ENCODE peak calls at places on chromosomes 1 and 21, in six cellular contexts. One of them, this sample, is unnamed.

GRCh38 chr21:32844653-32845443 is 73.3 kb upstream of the PAXBP1 start:
- DNase-seq in upper lobe of right lung: no peak
- DNase-seq in AG04450: no peak
- DNase-seq in RWPE1: peak
- DNase-seq in osteoblast: peak
- DNase-seq in aorta: no peak
- DNase-seq in this sample: peak

GRCh38 chr1:239819075-239819474 is 272.6 kb upstream of the FMN2 start:
- DNase-seq in aorta: no peak
- DNase-seq in upper lobe of right lung: no peak
- DNase-seq in osteoblast: no peak
- DNase-seq in AG04450: no peak
- DNase-seq in RWPE1: no peak
- DNase-seq in this sample: no peak

GRCh38 chr1:105894006-105894405 is 1162.5 kb upstream of the PRMT6 start:
- DNase-seq in osteoblast: no peak
- DNase-seq in RWPE1: no peak
- DNase-seq in AG04450: no peak
- DNase-seq in aorta: no peak
- DNase-seq in upper lobe of right lung: no peak
- DNase-seq in this sample: no peak

GRCh38 chr1:66168919-66169725 is 364.8 kb upstream of the SGIP1 start:
- DNase-seq in upper lobe of right lung: no peak
- DNase-seq in AG04450: no peak
- DNase-seq in osteoblast: no peak
- DNase-seq in RWPE1: no peak
- DNase-seq in aorta: no peak
- DNase-seq in this sample: no peak

GRCh38 chr1:39199593-39199992 is 4.9 kb upstream of the MACF1 start:
- DNase-seq in upper lobe of right lung: no peak
- DNase-seq in AG04450: no peak
- DNase-seq in osteoblast: no peak
- DNase-seq in aorta: no peak
- DNase-seq in RWPE1: no peak
- DNase-seq in this sample: no peak

GRCh38 chr1:196002906-196003305 is 605.3 kb downstream of the KCNT2 start:
- DNase-seq in aorta: no peak
- DNase-seq in AG04450: no peak
- DNase-seq in osteoblast: no peak
- DNase-seq in upper lobe of right lung: no peak
- DNase-seq in RWPE1: peak
- DNase-seq in this sample: no peak

GRCh38 chr1:99544328-99544727 is 101.6 kb upstream of the PALMD start:
- DNase-seq in AG04450: peak
- DNase-seq in RWPE1: peak
- DNase-seq in upper lobe of right lung: no peak
- DNase-seq in osteoblast: no peak
- DNase-seq in aorta: no peak
- DNase-seq in this sample: peak

GRCh38 chr1:119784127-119784781 is 15.5 kb upstream of the HMGCS2 start:
- DNase-seq in AG04450: no peak
- DNase-seq in aorta: peak
- DNase-seq in RWPE1: no peak
- DNase-seq in osteoblast: no peak
- DNase-seq in upper lobe of right lung: peak
- DNase-seq in this sample: peak

GRCh38 chr21:44505673-44506278 is 34.2 kb downstream of the KRTAP10-1 start:
- DNase-seq in AG04450: no peak
- DNase-seq in aorta: peak
- DNase-seq in osteoblast: no peak
- DNase-seq in upper lobe of right lung: no peak
- DNase-seq in RWPE1: no peak
- DNase-seq in this sample: no peak

GRCh38 chr1:8303141-8303540 is 14.8 kb upstream of the SLC45A1 start:
- DNase-seq in AG04450: peak
- DNase-seq in upper lobe of right lung: no peak
- DNase-seq in RWPE1: no peak
- DNase-seq in aorta: no peak
- DNase-seq in osteoblast: peak
- DNase-seq in this sample: peak

GRCh38 chr21:38159355-38159754 is 97.4 kb upstream of the KCNJ15 start:
- DNase-seq in osteoblast: peak
- DNase-seq in AG04450: peak
- DNase-seq in aorta: no peak
- DNase-seq in upper lobe of right lung: peak
- DNase-seq in RWPE1: peak
- DNase-seq in this sample: peak

GRCh38 chr1:89978763-89979162 is 16.1 kb upstream of the ZNF326 start:
- DNase-seq in upper lobe of right lung: no peak
- DNase-seq in AG04450: no peak
- DNase-seq in aorta: no peak
- DNase-seq in RWPE1: no peak
- DNase-seq in osteoblast: peak
- DNase-seq in this sample: no peak

GRCh38 chr21:38156200-38156599 is 100.6 kb upstream of the KCNJ15 start:
- DNase-seq in RWPE1: no peak
- DNase-seq in aorta: no peak
- DNase-seq in upper lobe of right lung: no peak
- DNase-seq in AG04450: no peak
- DNase-seq in osteoblast: no peak
- DNase-seq in this sample: no peak

GRCh38 chr1:32454726-32455125 is 10.1 kb upstream of the ZBTB8B start:
- DNase-seq in AG04450: no peak
- DNase-seq in RWPE1: peak
- DNase-seq in upper lobe of right lung: no peak
- DNase-seq in osteoblast: no peak
- DNase-seq in aorta: no peak
- DNase-seq in this sample: no peak

GRCh38 chr1:14881775-14882672 is 271.5 kb upstream of the TMEM51 start:
- DNase-seq in AG04450: no peak
- DNase-seq in aorta: no peak
- DNase-seq in upper lobe of right lung: no peak
- DNase-seq in RWPE1: no peak
- DNase-seq in osteoblast: peak
- DNase-seq in this sample: peak

GRCh38 chr1:39509360-39510009 is 18.0 kb downstream of the BMP8A start:
- DNase-seq in osteoblast: peak
- DNase-seq in AG04450: no peak
- DNase-seq in upper lobe of right lung: no peak
- DNase-seq in aorta: peak
- DNase-seq in RWPE1: no peak
- DNase-seq in this sample: peak

GRCh38 chr1:70034403-70034802 is 171.0 kb downstream of the LRRC40 start:
- DNase-seq in osteoblast: no peak
- DNase-seq in aorta: no peak
- DNase-seq in RWPE1: peak
- DNase-seq in AG04450: peak
- DNase-seq in upper lobe of right lung: no peak
- DNase-seq in this sample: peak

GRCh38 chr1:75999034-75999433 is 66.8 kb upstream of the ASB17 start:
- DNase-seq in upper lobe of right lung: no peak
- DNase-seq in RWPE1: no peak
- DNase-seq in osteoblast: no peak
- DNase-seq in aorta: no peak
- DNase-seq in AG04450: no peak
- DNase-seq in this sample: no peak

DNA sequence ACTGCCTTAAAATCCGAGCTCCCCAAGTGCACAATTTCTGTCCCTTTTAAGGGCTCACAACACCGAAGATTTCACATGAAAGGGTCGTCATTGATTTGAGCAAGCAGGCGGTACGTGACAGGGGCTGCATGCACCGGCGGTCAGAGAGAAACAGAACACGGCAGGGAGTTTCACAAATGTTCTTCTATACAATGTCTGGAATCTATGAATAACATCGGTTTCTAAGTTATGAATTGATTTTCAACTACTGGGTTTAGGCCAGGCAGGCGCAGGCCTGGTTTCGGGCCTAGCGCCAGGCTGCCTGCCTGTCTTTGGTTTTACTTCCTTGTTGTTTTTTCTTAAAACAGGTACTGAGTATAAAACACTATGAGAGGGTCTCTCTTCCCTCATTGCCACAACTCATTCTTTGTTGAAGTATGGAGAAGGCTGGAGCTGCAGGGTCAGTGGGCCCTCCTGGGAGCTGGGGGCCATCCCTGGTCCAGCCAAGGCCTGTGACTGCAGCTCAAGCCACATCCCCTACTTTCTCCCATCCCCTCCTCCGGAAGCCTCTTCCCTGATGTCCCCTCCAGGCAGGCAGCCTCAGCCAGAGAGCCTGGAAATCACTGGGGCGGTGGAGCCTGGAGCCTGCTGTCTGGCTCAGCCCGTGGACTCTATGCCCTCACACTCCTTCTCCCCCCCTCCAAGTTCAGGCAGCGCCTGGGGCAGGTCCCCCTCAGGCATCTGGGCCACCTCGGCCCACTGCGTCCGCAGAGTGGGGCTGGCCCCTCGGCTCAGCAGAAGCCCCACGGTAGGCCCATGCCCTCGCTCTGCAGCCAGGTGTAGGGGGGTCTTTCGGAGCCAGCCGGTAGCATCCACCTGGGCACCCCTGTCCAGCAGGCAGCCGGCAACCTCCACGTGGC is 2.4 kb downstream of the ANKRD65 start:
- DNase-seq in RWPE1: no peak
- DNase-seq in osteoblast: peak
- DNase-seq in aorta: no peak
- DNase-seq in AG04450: no peak
- DNase-seq in upper lobe of right lung: no peak
- DNase-seq in this sample: no peak
- H3K27ac ChIP-seq in RWPE1: peak
- H3K27ac ChIP-seq in osteoblast: no peak
- H3K27ac ChIP-seq in aorta: no peak
- H3K27ac ChIP-seq in AG04450: no peak
- H3K27ac ChIP-seq in upper lobe of right lung: no peak
- H3K27ac ChIP-seq in this sample: no peak

DNA sequence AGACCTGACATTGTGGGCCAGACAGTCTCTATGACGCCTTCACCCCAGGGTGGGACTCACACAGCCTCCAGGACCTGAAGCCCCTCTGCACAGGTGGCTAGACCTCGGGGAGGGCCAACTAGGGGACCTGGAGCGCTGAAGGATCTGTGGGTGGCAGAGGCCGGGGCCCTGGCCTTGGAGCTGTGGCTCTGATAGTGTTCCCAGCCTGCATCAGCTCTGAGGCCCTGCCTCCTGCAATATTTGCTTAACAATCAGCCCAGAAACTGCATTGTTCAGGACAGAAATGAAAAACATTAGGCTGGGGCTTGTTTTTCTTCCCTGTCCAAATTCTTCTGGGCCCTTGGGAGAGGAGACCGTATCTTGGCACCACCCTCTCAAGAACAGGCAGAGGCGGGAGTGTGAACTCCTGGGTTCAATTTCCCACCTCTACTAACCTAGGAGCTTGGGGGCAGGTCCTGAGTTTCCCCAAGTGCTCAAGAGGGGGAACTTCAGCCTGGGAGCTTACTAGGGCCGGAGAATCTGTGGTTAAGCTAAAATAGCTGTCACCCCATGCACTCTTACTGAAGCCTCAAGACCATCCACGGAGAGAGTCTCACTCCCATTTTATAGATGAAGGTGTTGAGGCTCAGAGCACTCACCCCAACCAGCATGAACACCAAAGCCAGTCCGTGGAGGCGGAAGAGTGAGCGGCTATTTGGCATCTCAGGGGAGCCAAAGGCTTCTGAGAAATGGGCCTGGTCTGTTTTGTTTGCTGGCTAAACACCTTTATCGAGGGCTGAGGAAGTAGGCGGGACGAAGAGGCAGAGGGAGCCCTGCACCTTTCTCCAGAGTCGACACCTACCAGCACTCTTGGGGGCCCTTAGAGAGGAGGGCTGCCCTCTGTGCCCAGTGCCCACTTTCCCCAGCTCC is 18.8 kb upstream of the CASZ1 start:
- DNase-seq in AG04450: no peak
- DNase-seq in aorta: no peak
- DNase-seq in osteoblast: peak
- DNase-seq in upper lobe of right lung: no peak
- DNase-seq in RWPE1: no peak
- DNase-seq in this sample: no peak
- H3K27ac ChIP-seq in AG04450: no peak
- H3K27ac ChIP-seq in aorta: no peak
- H3K27ac ChIP-seq in osteoblast: no peak
- H3K27ac ChIP-seq in upper lobe of right lung: peak
- H3K27ac ChIP-seq in RWPE1: peak
- H3K27ac ChIP-seq in this sample: no peak

DNA sequence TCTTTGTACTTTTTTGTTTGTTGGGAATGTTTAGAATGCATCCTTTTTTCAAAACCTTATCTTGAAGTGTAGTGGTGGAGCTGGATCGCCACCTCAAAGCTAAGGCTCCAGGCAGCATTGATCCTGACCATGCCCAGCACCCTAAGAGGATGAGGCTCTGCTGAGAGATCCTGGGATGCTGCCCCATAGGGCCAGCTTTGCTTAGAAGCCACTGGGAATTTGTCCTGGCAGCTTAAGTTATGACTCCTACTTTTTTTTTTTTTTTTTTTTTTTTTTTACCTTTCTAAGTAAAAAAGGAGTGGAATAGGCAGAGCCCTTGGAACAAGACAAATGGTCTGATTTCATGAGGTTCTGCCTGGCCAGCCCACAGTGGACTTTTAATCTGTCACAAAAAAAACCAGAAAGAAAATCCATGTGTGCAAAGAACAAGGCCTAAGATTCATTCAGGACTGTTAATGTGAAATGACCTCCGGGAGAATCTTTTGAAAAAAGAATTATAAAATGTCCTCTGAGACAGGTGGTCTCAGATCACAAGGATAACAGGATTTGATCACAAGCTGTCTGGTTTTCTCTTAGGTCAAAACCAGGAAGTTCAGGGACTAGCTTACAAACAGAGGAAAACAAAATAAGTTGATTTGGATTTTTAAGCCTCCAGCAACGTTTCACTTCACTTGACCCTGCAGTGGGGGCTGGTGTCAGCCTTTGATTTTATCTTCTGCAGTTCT is 26.0 kb upstream of the RAP1A start:
- DNase-seq in aorta: no peak
- DNase-seq in RWPE1: peak
- DNase-seq in AG04450: no peak
- DNase-seq in osteoblast: no peak
- DNase-seq in upper lobe of right lung: no peak
- DNase-seq in this sample: no peak
- H3K27ac ChIP-seq in aorta: peak
- H3K27ac ChIP-seq in RWPE1: peak
- H3K27ac ChIP-seq in AG04450: no peak
- H3K27ac ChIP-seq in osteoblast: peak
- H3K27ac ChIP-seq in upper lobe of right lung: peak
- H3K27ac ChIP-seq in this sample: no peak

DNA sequence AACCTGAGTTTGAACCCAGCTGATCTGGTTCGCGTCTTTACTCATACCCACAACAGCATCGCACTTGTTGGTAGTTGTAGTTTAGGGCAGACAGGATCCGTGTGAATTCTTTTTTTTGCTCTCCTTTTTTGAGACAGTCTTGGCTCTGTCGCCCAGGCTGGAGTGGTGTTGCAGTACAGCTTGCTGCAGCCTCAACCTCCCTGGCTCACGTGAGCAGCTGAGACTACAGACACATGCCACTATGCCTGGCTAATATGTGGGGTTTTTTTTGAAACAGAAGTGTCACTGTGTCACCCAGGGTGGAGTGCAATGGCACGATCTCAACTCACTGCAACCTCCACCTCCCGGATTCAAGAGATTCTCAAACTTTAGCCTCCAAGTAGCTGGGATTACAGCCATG is 7.9 kb downstream of the TAF13 start:
- DNase-seq in aorta: no peak
- DNase-seq in RWPE1: no peak
- DNase-seq in osteoblast: no peak
- DNase-seq in AG04450: no peak
- DNase-seq in upper lobe of right lung: no peak
- DNase-seq in this sample: no peak
- H3K27ac ChIP-seq in aorta: no peak
- H3K27ac ChIP-seq in RWPE1: no peak
- H3K27ac ChIP-seq in osteoblast: no peak
- H3K27ac ChIP-seq in AG04450: no peak
- H3K27ac ChIP-seq in upper lobe of right lung: no peak
- H3K27ac ChIP-seq in this sample: no peak